ENCODE peak calls at places on chromosomes 5 and 9, in seven cellular contexts. A is IMR-90, F is mesendoderm, T is mesenchymal stem cell, X is neuronal stem cell, G is trophoblast cell, B is H1. E is an unnamed sample.

GRCh38 chr9:33430942-33431341 is 16.5 kb downstream of the AQP3 start:
- DNase-seq in B (no peak), A (no peak), G (peak), T (no peak), X (no peak), F (no peak), E (no peak)

GRCh38 chr9:87063246-87063645 is 115.9 kb upstream of the GAS1 start:
- DNase-seq in G (no peak), B (no peak), F (no peak), T (no peak), A (no peak), X (no peak), E (no peak)

GRCh38 chr5:3326569-3327232 is 268.9 kb upstream of the IRX1 start:
- DNase-seq in F (peak), G (no peak), A (no peak), B (no peak), T (no peak), X (no peak), E (no peak)

GRCh38 chr9:110659891-110660541 is 8.6 kb upstream of the MUSK start:
- DNase-seq in G (no peak), X (no peak), A (peak), B (no peak), F (no peak), T (peak), E (no peak)

GRCh38 chr9:114005371-114006154 is 72.5 kb downstream of the AMBP start:
- DNase-seq in A (no peak), B (peak), F (no peak), X (no peak), T (no peak), G (no peak), E (peak)

GRCh38 chr5:155250601-155251000 is 237.0 kb downstream of the KIF4B start:
- DNase-seq in T (no peak), A (no peak), B (no peak), F (no peak), X (peak), G (no peak), E (no peak)

GRCh38 chr5:75510836-75511434 is 494 bp downstream of the CERT1 start:
- DNase-seq in B (peak), G (no peak), A (peak), F (peak), T (no peak), X (peak), E (peak)

GRCh38 chr9:107020040-107020530 is 157.1 kb downstream of the ZNF462 start:
- DNase-seq in T (peak), A (peak), X (peak), B (no peak), F (peak), G (no peak), E (no peak)

GRCh38 chr5:177432143-177432904 is 5.8 kb downstream of the GRK6 start:
- DNase-seq in X (no peak), T (no peak), G (no peak), A (no peak), B (no peak), F (no peak), E (no peak)

GRCh38 chr5:174688441-174689354 is 35.7 kb upstream of the MSX2 start:
- DNase-seq in T (no peak), B (peak), G (no peak), A (no peak), F (peak), X (no peak), E (peak)
- H2BK5ac ChIP-seq in T (no peak), B (no peak), G (peak), A (no peak), F (no peak), X (no peak), E (no peak)

DNA sequence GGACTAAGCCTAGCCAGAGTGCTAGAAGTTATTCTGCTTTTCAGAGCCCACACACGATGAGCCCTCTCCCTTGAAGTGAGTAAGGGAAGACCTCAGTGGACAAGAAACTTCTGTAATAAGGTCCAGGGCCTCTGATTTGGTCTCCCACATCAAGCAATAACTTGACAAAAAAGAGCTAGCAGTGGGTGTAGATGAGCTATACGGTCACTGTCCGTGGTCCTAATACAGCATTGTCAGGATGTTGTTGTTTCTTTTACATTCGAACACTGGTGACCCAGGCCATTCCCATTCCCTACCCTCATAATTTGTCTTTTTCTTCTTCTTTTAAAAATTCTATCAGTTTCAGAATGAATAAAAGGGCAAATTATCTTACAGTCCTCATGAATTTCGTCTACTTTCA is 5.2 kb downstream of the PCSK1 start:
- DNase-seq in G (no peak), T (peak), F (peak), A (peak), B (no peak), X (no peak), E (no peak)
- H3K4ac ChIP-seq in G (no peak), T (no peak), F (no peak), A (no peak), B (no peak), X (no peak), E (no peak)

GRCh38 chr9:105890046-105890822 is 195.9 kb downstream of the TMEM38B start:
- DNase-seq in F (peak), B (no peak), T (no peak), G (no peak), A (no peak), X (no peak), E (no peak)
- H2BK5ac ChIP-seq in F (no peak), B (no peak), T (no peak), G (no peak), A (no peak), X (no peak), E (no peak)

GRCh38 chr5:103135461-103135860 is 15.4 kb downstream of the PPIP5K2 start:
- DNase-seq in B (no peak), T (no peak), A (no peak), X (no peak), G (no peak), F (no peak), E (no peak)
- H3K4ac ChIP-seq in B (no peak), T (no peak), A (no peak), X (no peak), G (no peak), F (no peak), E (no peak)

GRCh38 chr5:56506586-56506985 is 273.5 kb upstream of the ANKRD55 start:
- DNase-seq in F (peak), T (peak), X (no peak), G (peak), A (peak), B (no peak), E (no peak)

GRCh38 chr5:56498759-56499395 is 265.7 kb upstream of the ANKRD55 start:
- DNase-seq in B (no peak), X (no peak), A (no peak), F (no peak), T (no peak), G (no peak), E (no peak)

GRCh38 chr5:56499877-56500276 is 266.7 kb upstream of the ANKRD55 start:
- DNase-seq in A (no peak), G (no peak), B (no peak), F (no peak), X (no peak), T (no peak), E (no peak)

GRCh38 chr5:56503929-56504328 is 270.8 kb upstream of the ANKRD55 start:
- DNase-seq in T (no peak), A (no peak), B (no peak), F (no peak), G (no peak), X (no peak), E (no peak)

GRCh38 chr5:56501949-56502557 is 268.9 kb upstream of the ANKRD55 start:
- DNase-seq in X (no peak), G (no peak), A (peak), B (no peak), F (no peak), T (peak), E (no peak)
- H2BK5ac ChIP-seq in X (no peak), G (no peak), A (no peak), B (no peak), F (no peak), T (no peak), E (no peak)

GRCh38 chr9:121300283-121301119 is 32.5 kb downstream of the GSN start:
- DNase-seq in A (no peak), B (no peak), G (no peak), T (no peak), F (no peak), X (no peak), E (no peak)
- H3K4ac ChIP-seq in A (peak), B (no peak), G (no peak), T (no peak), F (no peak), X (no peak), E (no peak)